ENCODE peak calls at places on chromosomes 3 and 15, in five cellular contexts. V, P, T, C and Q are unnamed samples.

GRCh38 chr3:189685854-189686253 is 54.7 kb downstream of the TP63 start:
- DNase-seq in V (no peak), P (no peak), T (peak), C (no peak), Q (peak)

GRCh38 chr15:85582719-85583089 is 202.3 kb downstream of the AKAP13 start:
- DNase-seq in V (no peak), P (peak), T (peak), C (peak), Q (no peak)

GRCh38 chr15:99139276-99139675 is 34.4 kb downstream of the SYNM start:
- DNase-seq in V (no peak), P (no peak), T (no peak), C (no peak), Q (no peak)

GRCh38 chr3:105173972-105174371 is 192.7 kb upstream of the ALCAM start:
- DNase-seq in V (no peak), P (no peak), T (no peak), C (no peak), Q (no peak)

GRCh38 chr15:56890038-56890437 is 28.4 kb upstream of the TCF12 start:
- DNase-seq in V (no peak), P (no peak), T (no peak), C (no peak), Q (no peak)

GRCh38 chr3:45411081-45411480 is 22.7 kb downstream of the LARS2 start:
- DNase-seq in V (no peak), P (no peak), T (no peak), C (no peak), Q (no peak)

GRCh38 chr3:139202226-139202958 is 141.4 kb upstream of the MRPS22 start:
- DNase-seq in V (no peak), P (no peak), T (no peak), C (no peak), Q (peak)

GRCh38 chr3:176953106-176954080 is 243.9 kb downstream of the TBL1XR1 start:
- DNase-seq in V (peak), P (no peak), T (peak), C (no peak), Q (no peak)

GRCh38 chr15:63506537-63507035 is 2.2 kb downstream of the USP3 start:
- DNase-seq in V (no peak), P (no peak), T (peak), C (no peak), Q (no peak)

GRCh38 chr3:127162947-127163645 is 29.8 kb upstream of the PRR23E start:
- DNase-seq in V (no peak), P (no peak), T (no peak), C (no peak), Q (no peak)

GRCh38 chr15:93105510-93105909 is 16.5 kb upstream of the RGMA start:
- DNase-seq in V (no peak), P (no peak), T (no peak), C (no peak), Q (no peak)

GRCh38 chr3:32106929-32107362 is 526 bp downstream of the GPD1L start:
- DNase-seq in V (no peak), P (no peak), T (peak), C (peak), Q (no peak)

GRCh38 chr15:82852906-82853635 is 43.6 kb downstream of the WHAMM start:
- DNase-seq in V (no peak), P (no peak), T (no peak), C (no peak), Q (no peak)

GRCh38 chr3:87771338-87772059 is 287.3 kb downstream of the CGGBP1 start:
- DNase-seq in V (no peak), P (peak), T (peak), C (no peak), Q (no peak)

GRCh38 chr3:112634786-112635541 is 6.0 kb downstream of the CCDC80 start:
- DNase-seq in V (no peak), P (no peak), T (no peak), C (no peak), Q (no peak)
- H3K4me3 ChIP-seq in V (peak), P (no peak), T (peak), C (no peak), Q (no peak)

GRCh38 chr3:143848707-143849106 is 439 bp upstream of the SLC9A9 start:
- DNase-seq in V (no peak), P (no peak), T (no peak), C (no peak), Q (no peak)
- H3K4me3 ChIP-seq in V (no peak), P (peak), T (no peak), C (no peak), Q (no peak)

DNA sequence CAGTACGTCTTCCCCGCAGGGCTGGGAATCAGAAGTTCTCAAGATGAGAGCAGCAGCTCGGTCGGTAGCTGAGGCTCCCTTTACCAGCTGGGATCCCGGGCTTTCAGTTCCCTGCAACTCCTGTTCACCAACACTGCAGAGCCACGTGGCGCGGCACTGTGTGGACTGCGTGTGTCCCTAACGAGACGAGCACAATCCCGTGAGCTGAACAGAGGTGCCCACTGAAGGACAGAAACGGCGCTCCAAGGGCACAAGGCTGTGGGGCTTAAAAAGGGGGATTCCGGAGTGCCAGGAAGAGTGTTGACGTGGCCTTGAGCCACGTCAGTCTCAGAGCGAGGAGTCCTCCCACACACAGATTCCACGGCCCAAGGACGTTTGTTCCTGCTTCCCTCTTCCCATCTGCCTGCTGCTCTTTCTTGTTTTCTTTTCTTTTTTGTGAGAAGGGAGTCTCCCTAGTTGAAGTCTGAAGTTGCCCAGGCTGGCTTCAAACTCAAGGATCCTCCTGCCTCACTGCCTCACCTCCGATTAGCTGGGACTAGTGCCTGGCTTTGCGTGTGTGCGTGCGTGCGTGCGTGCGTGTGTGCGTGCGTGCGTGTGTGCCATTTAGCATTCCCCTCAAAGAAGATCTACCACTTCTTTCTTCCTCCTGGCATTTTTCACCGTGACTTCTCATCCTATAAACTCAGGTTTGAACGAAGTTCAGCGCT is 37.1 kb upstream of the RPL35A start:
- DNase-seq in V (no peak), P (no peak), T (peak), C (no peak), Q (no peak)
- H3K4me3 ChIP-seq in V (no peak), P (no peak), T (no peak), C (no peak), Q (no peak)

GRCh38 chr15:77621847-77622211 is 10.9 kb downstream of the LINGO1 start:
- DNase-seq in V (no peak), P (no peak), T (no peak), C (no peak), Q (no peak)

GRCh38 chr15:77620960-77621647 is 11.6 kb downstream of the LINGO1 start:
- DNase-seq in V (no peak), P (no peak), T (no peak), C (no peak), Q (no peak)

GRCh38 chr15:77617507-77618285 is 15.0 kb downstream of the LINGO1 start:
- DNase-seq in V (no peak), P (no peak), T (no peak), C (no peak), Q (no peak)

GRCh38 chr15:77620297-77620696 is 12.4 kb downstream of the LINGO1 start:
- DNase-seq in V (no peak), P (no peak), T (no peak), C (no peak), Q (no peak)

GRCh38 chr15:77619883-77620282 is 12.8 kb downstream of the LINGO1 start:
- DNase-seq in V (no peak), P (no peak), T (no peak), C (no peak), Q (no peak)
- H3K4me3 ChIP-seq in V (no peak), P (no peak), T (no peak), C (no peak), Q (no peak)

GRCh38 chr3:181998828-181999227 is 287.1 kb downstream of the SOX2 start:
- DNase-seq in V (no peak), P (no peak), T (no peak), C (no peak), Q (no peak)
- H3K4me3 ChIP-seq in V (no peak), P (no peak), T (no peak), C (no peak), Q (no peak)

GRCh38 chr3:67006460-67006859 is 8.4 kb downstream of the KBTBD8 start:
- DNase-seq in V (no peak), P (no peak), T (peak), C (no peak), Q (no peak)
- H3K4me3 ChIP-seq in V (no peak), P (no peak), T (no peak), C (no peak), Q (no peak)